ENCODE peak calls at places on chromosome 12, in five cellular contexts. X is H4, R is AG09319, P is nephron progenitor cell, B is cardiac fibroblast. H is an unnamed sample.

GRCh38 chr12:54977155-54977554 is 7.4 kb downstream of the TESPA1 start:
- DNase-seq in B (peak), X (no peak), P (no peak), R (no peak), H (no peak)

GRCh38 chr12:69904761-69905160 is 79.7 kb downstream of the MYRFL start:
- DNase-seq in B (peak), R (peak), X (no peak), P (no peak), H (no peak)

GRCh38 chr12:69101505-69101904 is 137.9 kb upstream of the CPSF6 start:
- DNase-seq in P (no peak), R (peak), X (peak), B (peak), H (no peak)

GRCh38 chr12:98544741-98545140 is 29.4 kb downstream of the TMPO start:
- DNase-seq in B (peak), X (no peak), P (no peak), R (no peak), H (no peak)

GRCh38 chr12:93050748-93051081 is 121.6 kb upstream of the EEA1 start:
- DNase-seq in P (no peak), B (no peak), R (no peak), X (no peak), H (no peak)

GRCh38 chr12:3218150-3218845 is 141.1 kb downstream of the TSPAN9 start:
- DNase-seq in X (peak), P (no peak), R (peak), B (peak), H (no peak)

GRCh38 chr12:29041621-29042020 is 107.5 kb upstream of the FAR2 start:
- DNase-seq in B (peak), P (no peak), X (peak), R (no peak), H (peak)

GRCh38 chr12:95088339-95088738 is 14.9 kb upstream of the NR2C1 start:
- DNase-seq in X (no peak), B (no peak), P (no peak), R (no peak), H (no peak)

GRCh38 chr12:9707356-9707755 is 25.5 kb downstream of the CLECL1 start:
- DNase-seq in B (no peak), R (no peak), P (no peak), X (no peak), H (peak)

GRCh38 chr12:77049767-77050353 is 15.5 kb downstream of the E2F7 start:
- DNase-seq in X (peak), B (peak), P (no peak), R (peak), H (peak)

GRCh38 chr12:28456934-28457710 is 266.9 kb downstream of the CCDC91 start:
- DNase-seq in P (no peak), B (no peak), X (no peak), R (no peak), H (no peak)

GRCh38 chr12:24997970-24998582 is 49.2 kb upstream of the BCAT1 start:
- DNase-seq in X (peak), P (no peak), B (peak), R (peak), H (no peak)

GRCh38 chr12:2605301-2605700 is 189.5 kb upstream of the FKBP4 start:
- DNase-seq in R (no peak), B (no peak), X (no peak), P (no peak), H (no peak)

GRCh38 chr12:28374556-28374955 is 184.3 kb downstream of the CCDC91 start:
- DNase-seq in P (no peak), B (peak), R (no peak), X (no peak), H (no peak)

GRCh38 chr12:128852026-128852725 is 1.1 kb upstream of the GLT1D1 start:
- DNase-seq in P (no peak), R (no peak), B (no peak), X (no peak), H (no peak)

GRCh38 chr12:64560395-64561301 is 49.6 kb upstream of the RASSF3 start:
- DNase-seq in R (peak), X (peak), P (no peak), B (peak), H (peak)

GRCh38 chr12:65364021-65364420 is 85.5 kb downstream of the MSRB3 start:
- DNase-seq in X (no peak), P (no peak), B (peak), R (no peak), H (no peak)

GRCh38 chr12:64611430-64612286 is 1.4 kb downstream of the RASSF3 start:
- DNase-seq in X (no peak), R (no peak), B (peak), P (peak), H (peak)

GRCh38 chr12:116864371-116865160 is 16.7 kb downstream of the HRK start:
- DNase-seq in X (peak), B (peak), P (no peak), R (no peak), H (no peak)

GRCh38 chr12:57479376-57480115 is at the start of gene ARHGAP9:
- DNase-seq in P (no peak), X (no peak), B (no peak), R (no peak), H (no peak)

GRCh38 chr12:51055060-51055459 is 6.9 kb downstream of the LETMD1 start:
- DNase-seq in X (no peak), B (no peak), R (no peak), P (no peak), H (no peak)

GRCh38 chr12:113232787-113233585 is 11.7 kb downstream of the TPCN1 start:
- DNase-seq in R (no peak), X (peak), B (no peak), P (peak), H (no peak)

GRCh38 chr12:113955109-113955970 is 10.8 kb downstream of the RBM19 start:
- DNase-seq in X (peak), P (peak), B (peak), R (no peak), H (peak)

GRCh38 chr12:46382425-46382973 is 9.9 kb upstream of the SLC38A2 start:
- DNase-seq in R (no peak), B (no peak), P (no peak), X (no peak), H (no peak)

GRCh38 chr12:114013601-114014345 is 47.6 kb upstream of the RBM19 start:
- DNase-seq in B (peak), X (peak), R (no peak), P (no peak), H (peak)

GRCh38 chr12:10867381-10867780 is 16.7 kb downstream of the PRH1 start:
- DNase-seq in X (no peak), B (peak), P (no peak), R (no peak), H (no peak)

GRCh38 chr12:22738945-22739344 is 114.0 kb downstream of the ETNK1 start:
- DNase-seq in X (no peak), B (no peak), R (no peak), P (no peak), H (no peak)

GRCh38 chr12:93177208-93178153 is 200.2 kb upstream of the NUDT4 start:
- DNase-seq in R (no peak), P (no peak), X (no peak), B (peak), H (no peak)

GRCh38 chr12:55728185-55728931 is 451 bp downstream of the CD63 start:
- DNase-seq in B (peak), R (no peak), X (peak), P (peak), H (peak)

GRCh38 chr12:55743131-55743921 is 404 bp downstream of the GDF11 start:
- DNase-seq in X (peak), B (peak), R (no peak), P (peak), H (peak)

GRCh38 chr12:44875954-44876553 is at the start of gene NELL2:
- DNase-seq in P (peak), X (peak), R (no peak), B (peak), H (peak)

GRCh38 chr12:70661762-70662161 is 24.5 kb upstream of the PTPRB start:
- DNase-seq in R (peak), B (peak), P (no peak), X (no peak), H (no peak)

GRCh38 chr12:106780010-106780625 is 5.6 kb downstream of the RIC8B start:
- DNase-seq in B (no peak), X (no peak), P (no peak), R (no peak), H (peak)

GRCh38 chr12:54439521-54440255 is 20.6 kb upstream of the ITGA5 start:
- DNase-seq in R (no peak), X (peak), B (peak), P (no peak), H (peak)